ENCODE peak calls at places on chromosome 20, in six cellular contexts. B is K562, G is SK-N-SH, M is GM12878, Y is H1, Q is HepG2. N is an unnamed sample.

GRCh38 chr20:7285918-7286556 is 518.6 kb downstream of the BMP2 start:
- DNase-seq in M (peak), G (peak), B (peak), Y (peak), Q (peak), N (peak)

GRCh38 chr20:13009682-13010406 is 1.1 kb downstream of the SPTLC3 start:
- DNase-seq in Q (peak), B (no peak), M (peak), G (no peak), Y (no peak), N (peak)

GRCh38 chr20:32527052-32527446 is 58.1 kb downstream of the NOL4L start:
- DNase-seq in B (no peak), G (no peak), M (no peak), Y (no peak), Q (no peak), N (no peak)

GRCh38 chr20:62156592-62157386 is 13.2 kb downstream of the SS18L1 start:
- DNase-seq in G (peak), B (peak), Q (peak), M (no peak), Y (peak), N (peak)

GRCh38 chr20:33059741-33060390 is 6.2 kb downstream of the BPIFB3 start:
- DNase-seq in Q (no peak), Y (peak), M (no peak), B (peak), G (no peak), N (no peak)

GRCh38 chr20:1665345-1665744 is 7.8 kb upstream of the SIRPG start:
- DNase-seq in M (no peak), B (no peak), G (no peak), Q (no peak), Y (no peak), N (no peak)

GRCh38 chr20:60467771-60468170 is 509.5 kb downstream of the CDH26 start:
- DNase-seq in G (no peak), B (no peak), Y (no peak), Q (no peak), M (no peak), N (no peak)

GRCh38 chr20:63128956-63129355 is 87.0 kb downstream of the YTHDF1 start:
- DNase-seq in Q (no peak), Y (no peak), B (no peak), G (no peak), M (no peak), N (no peak)

GRCh38 chr20:63577317-63577894 is 3.4 kb upstream of the HELZ2 start:
- DNase-seq in B (no peak), Q (no peak), M (no peak), G (peak), Y (no peak), N (no peak)

GRCh38 chr20:51400051-51400926 is 142.2 kb downstream of the NFATC2 start:
- DNase-seq in Y (no peak), Q (no peak), M (peak), G (no peak), B (no peak), N (no peak)

GRCh38 chr20:24096256-24096655 is 107.7 kb upstream of the GGTLC1 start:
- DNase-seq in G (no peak), M (no peak), Q (no peak), Y (no peak), B (no peak), N (no peak)

GRCh38 chr20:49420292-49420691 is 62.2 kb downstream of the KCNB1 start:
- DNase-seq in B (no peak), M (no peak), Y (no peak), G (no peak), Q (no peak), N (no peak)

GRCh38 chr20:24918579-24919566 is 30.2 kb upstream of the CST7 start:
- DNase-seq in Q (no peak), Y (no peak), B (no peak), G (no peak), M (no peak), N (no peak)

GRCh38 chr20:54025166-54025835 is 45.1 kb downstream of the BCAS1 start:
- DNase-seq in G (no peak), B (no peak), Y (no peak), Q (no peak), M (no peak), N (no peak)

GRCh38 chr20:45358282-45359068 is 4.5 kb upstream of the SYS1 start:
- DNase-seq in G (no peak), Q (peak), Y (no peak), B (no peak), M (no peak), N (peak)

GRCh38 chr20:9838035-9838377 is 870 bp downstream of the PAK5 start:
- DNase-seq in M (no peak), Y (no peak), Q (no peak), B (no peak), G (peak), N (no peak)

GRCh38 chr20:50471231-50471630 is 39.0 kb upstream of the PTPN1 start:
- DNase-seq in G (no peak), Y (no peak), B (no peak), M (no peak), Q (no peak), N (no peak)

GRCh38 chr20:36591854-36592641 is 13.5 kb upstream of the RAB5IF start:
- DNase-seq in M (no peak), Y (no peak), G (peak), Q (peak), B (peak), N (no peak)

DNA sequence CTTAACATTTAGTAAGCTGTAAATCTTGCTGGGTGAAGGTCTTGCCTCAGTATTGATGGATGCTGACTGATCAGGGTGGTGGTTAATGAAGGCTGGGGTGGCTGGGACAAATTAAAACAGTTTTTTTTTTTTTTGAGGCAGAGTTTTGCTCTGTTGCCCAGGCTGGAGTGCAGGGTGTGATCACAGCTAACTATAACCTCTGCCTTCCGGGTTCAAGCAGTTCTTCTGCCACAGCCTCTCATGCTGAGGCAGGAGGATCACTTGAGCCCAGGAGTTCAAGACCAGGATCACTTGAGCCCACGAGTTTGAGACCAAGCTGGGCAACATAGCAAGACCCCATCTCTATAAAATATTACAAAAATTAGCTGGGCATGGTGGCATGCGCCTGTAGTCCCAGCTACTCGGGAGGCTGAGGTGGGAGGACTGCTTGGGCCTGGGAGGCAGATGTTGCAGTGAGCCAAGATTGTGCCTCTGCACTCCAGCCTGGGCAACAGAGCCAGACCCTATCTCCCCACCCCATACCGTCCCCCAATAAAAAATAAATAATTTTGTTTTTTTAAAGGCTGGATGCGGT is 67.2 kb downstream of the NCOA3 start:
- DNase-seq in G (no peak), Q (no peak), M (no peak), Y (no peak), B (no peak), N (no peak)
- TF ChIP-seq GABPA in G (no peak), Q (no peak), M (no peak), Y (no peak), B (no peak), N (no peak)

GRCh38 chr20:35145141-35145564 is 2.0 kb downstream of the EDEM2 start:
- DNase-seq in Q (peak), M (peak), G (peak), B (peak), Y (no peak), N (peak)

GRCh38 chr20:35146922-35147574 is at the start of gene EDEM2:
- DNase-seq in Y (peak), G (peak), B (peak), Q (peak), M (peak), N (peak)

GRCh38 chr20:35151739-35152138 is 4.6 kb upstream of the EDEM2 start:
- DNase-seq in M (no peak), Y (no peak), B (no peak), Q (no peak), G (no peak), N (no peak)

GRCh38 chr20:35144694-35145093 is 2.4 kb downstream of the EDEM2 start:
- DNase-seq in Y (no peak), M (peak), G (no peak), Q (no peak), B (no peak), N (peak)

GRCh38 chr20:35146299-35146921 is 726 bp downstream of the EDEM2 start:
- DNase-seq in M (no peak), B (peak), Y (no peak), G (peak), Q (peak), N (no peak)
- TF ChIP-seq CTCF in M (no peak), B (peak), Y (no peak), G (no peak), Q (no peak), N (no peak)

GRCh38 chr20:20134941-20135572 is 82.7 kb downstream of the CFAP61 start:
- DNase-seq in G (no peak), M (no peak), B (no peak), Q (no peak), Y (no peak), N (no peak)
- H3K4me3 ChIP-seq in G (no peak), M (no peak), B (no peak), Q (no peak), Y (no peak), N (no peak)

DNA sequence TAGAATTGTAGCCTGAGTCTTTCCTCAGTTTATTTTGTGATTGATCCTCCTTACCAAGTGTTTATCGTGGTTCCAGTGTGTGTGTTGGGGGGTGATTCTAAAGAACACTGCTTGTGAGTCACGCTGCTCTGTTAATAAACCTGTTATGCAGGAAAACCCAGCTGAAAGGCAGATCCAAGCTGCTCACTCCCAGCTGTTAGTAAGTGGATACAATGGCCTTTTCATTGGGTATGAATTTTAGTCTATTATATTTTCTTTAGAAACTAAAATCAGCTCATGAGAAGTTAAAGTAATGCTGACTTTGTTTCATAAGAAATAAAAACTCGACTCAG is 12.2 kb upstream of the DSTN start:
- DNase-seq in B (no peak), Y (no peak), Q (peak), M (no peak), G (no peak), N (no peak)
- TF ChIP-seq GABPA in B (no peak), Y (no peak), Q (no peak), M (no peak), G (no peak), N (no peak)

DNA sequence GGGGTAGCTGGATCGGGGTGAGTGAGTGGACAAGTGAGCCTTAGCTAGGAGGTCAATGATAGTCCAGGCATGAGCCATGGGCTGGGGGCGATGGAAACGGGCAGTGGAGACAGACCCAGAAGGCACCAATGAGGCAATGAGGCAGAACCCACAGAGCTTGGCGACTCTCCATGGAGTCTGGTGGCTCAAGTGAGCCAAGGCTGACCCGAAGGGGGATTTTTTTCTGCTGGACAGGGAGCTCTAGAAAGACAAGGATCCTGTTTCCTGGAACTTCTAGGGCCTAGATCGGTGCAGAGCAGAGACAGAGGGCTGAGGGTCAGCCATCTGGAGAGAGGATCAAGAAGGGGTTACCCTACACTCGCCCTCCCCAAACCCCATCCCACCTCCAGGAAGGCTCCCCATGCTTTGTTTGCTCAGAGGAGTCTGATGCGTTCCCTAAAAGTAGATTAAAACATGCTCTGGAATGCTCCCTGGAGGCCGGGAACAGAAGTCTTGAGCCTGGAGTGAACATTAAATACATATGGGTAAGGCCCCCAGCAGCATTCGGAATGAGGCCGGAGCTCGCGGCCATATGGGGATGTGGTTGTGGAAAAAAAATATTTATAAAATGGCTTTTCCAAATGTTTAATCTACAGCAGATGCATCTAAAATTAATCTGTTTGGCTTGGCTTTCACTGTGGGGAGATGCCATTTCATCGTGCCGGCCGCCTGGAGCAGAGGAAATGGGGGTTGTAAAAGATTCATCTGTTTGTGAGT is 237.8 kb upstream of the PMEPA1 start:
- DNase-seq in M (no peak), Y (no peak), G (no peak), Q (no peak), B (no peak), N (no peak)
- TF ChIP-seq CTCF in M (no peak), Y (no peak), G (peak), Q (no peak), B (no peak), N (no peak)